ENCODE peak calls at places on chromosomes 6 and 20, in six cellular contexts. K is AG09319, N is astrocyte of the cerebellum, O is neural crest cell, L is tibial artery, A is GM10248. V is an unnamed sample.

GRCh38 chr6:137874204-137875001 is 7.3 kb downstream of the TNFAIP3 start:
- DNase-seq in K (no peak), N (no peak), O (no peak), L (no peak), A (no peak), V (no peak)

GRCh38 chr6:64280569-64280968 is 645.0 kb downstream of the PHF3 start:
- DNase-seq in K (no peak), N (peak; percentile 59), O (peak; percentile 11), L (no peak), A (no peak), V (peak; percentile 52)

GRCh38 chr6:11067348-11067747 is 23.2 kb upstream of the ELOVL2 start:
- DNase-seq in K (no peak), N (no peak), O (no peak), L (no peak), A (no peak), V (peak; percentile 96)

GRCh38 chr6:134026597-134026996 is 25.8 kb downstream of the SLC2A12 start:
- DNase-seq in K (no peak), N (no peak), O (no peak), L (no peak), A (no peak), V (no peak)

GRCh38 chr20:38165089-38165965 is at the start of gene TGM2:
- DNase-seq in K (no peak), N (no peak), O (peak; percentile 49), L (peak; percentile 71), A (peak; percentile 89), V (peak; percentile 7)

GRCh38 chr6:39654121-39654520 is 71.1 kb downstream of the KIF6 start:
- DNase-seq in K (no peak), N (no peak), O (no peak), L (no peak), A (no peak), V (no peak)

GRCh38 chr6:149929422-149929821 is 6.5 kb upstream of the RAET1G start:
- DNase-seq in K (no peak), N (no peak), O (no peak), L (no peak), A (no peak), V (no peak)

GRCh38 chr20:50455656-50456451 is 54.3 kb upstream of the PTPN1 start:
- DNase-seq in K (no peak), N (no peak), O (no peak), L (peak; percentile 36), A (no peak), V (no peak)

GRCh38 chr6:111520519-111520918 is 37.5 kb upstream of the REV3L start:
- DNase-seq in K (no peak), N (no peak), O (no peak), L (no peak), A (no peak), V (no peak)

GRCh38 chr6:44037847-44038542 is 89.3 kb downstream of the MRPL14 start:
- DNase-seq in K (no peak), N (no peak), O (no peak), L (peak; percentile 15), A (no peak), V (no peak)

GRCh38 chr6:73030257-73030656 is 195.0 kb downstream of the KHDC1L start:
- DNase-seq in K (no peak), N (no peak), O (no peak), L (no peak), A (peak; percentile 12), V (no peak)

GRCh38 chr6:20400476-20401402 is 940 bp upstream of the E2F3 start:
- DNase-seq in K (no peak), N (no peak), O (peak; percentile 15), L (peak; percentile 65), A (peak; percentile 21), V (no peak)

GRCh38 chr20:4104842-4105241 is 89.5 kb upstream of the RNF24 start:
- DNase-seq in K (no peak), N (no peak), O (no peak), L (no peak), A (no peak), V (no peak)

GRCh38 chr20:33091693-33092092 is 12.2 kb downstream of the BPIFB4 start:
- DNase-seq in K (no peak), N (no peak), O (no peak), L (no peak), A (no peak), V (no peak)

GRCh38 chr20:2825770-2826169 is 9.6 kb downstream of the TMEM239 start:
- DNase-seq in K (no peak), N (no peak), O (no peak), L (no peak), A (no peak), V (no peak)

GRCh38 chr20:346640-347316 is at the start of gene NRSN2:
- DNase-seq in K (no peak), N (no peak), O (peak; percentile 56), L (peak; percentile 61), A (peak; percentile 86), V (no peak)

GRCh38 chr6:35706468-35706867 is 17.8 kb upstream of the FKBP5 start:
- DNase-seq in K (no peak), N (no peak), O (no peak), L (no peak), A (no peak), V (no peak)

GRCh38 chr6:137518584-137518983 is 24.4 kb upstream of the OLIG3 start:
- DNase-seq in K (no peak), N (no peak), O (no peak), L (no peak), A (no peak), V (no peak)

GRCh38 chr6:135919026-135919425 is 67.5 kb downstream of the PDE7B start:
- DNase-seq in K (no peak), N (no peak), O (no peak), L (no peak), A (no peak), V (no peak)

GRCh38 chr6:150979826-150980225 is 114.3 kb downstream of the MTHFD1L start:
- DNase-seq in K (no peak), N (no peak), O (no peak), L (no peak), A (no peak), V (no peak)

GRCh38 chr6:155004576-155005345 is 9.6 kb downstream of the TIAM2 start:
- DNase-seq in K (no peak), N (no peak), O (no peak), L (no peak), A (no peak), V (no peak)

DNA sequence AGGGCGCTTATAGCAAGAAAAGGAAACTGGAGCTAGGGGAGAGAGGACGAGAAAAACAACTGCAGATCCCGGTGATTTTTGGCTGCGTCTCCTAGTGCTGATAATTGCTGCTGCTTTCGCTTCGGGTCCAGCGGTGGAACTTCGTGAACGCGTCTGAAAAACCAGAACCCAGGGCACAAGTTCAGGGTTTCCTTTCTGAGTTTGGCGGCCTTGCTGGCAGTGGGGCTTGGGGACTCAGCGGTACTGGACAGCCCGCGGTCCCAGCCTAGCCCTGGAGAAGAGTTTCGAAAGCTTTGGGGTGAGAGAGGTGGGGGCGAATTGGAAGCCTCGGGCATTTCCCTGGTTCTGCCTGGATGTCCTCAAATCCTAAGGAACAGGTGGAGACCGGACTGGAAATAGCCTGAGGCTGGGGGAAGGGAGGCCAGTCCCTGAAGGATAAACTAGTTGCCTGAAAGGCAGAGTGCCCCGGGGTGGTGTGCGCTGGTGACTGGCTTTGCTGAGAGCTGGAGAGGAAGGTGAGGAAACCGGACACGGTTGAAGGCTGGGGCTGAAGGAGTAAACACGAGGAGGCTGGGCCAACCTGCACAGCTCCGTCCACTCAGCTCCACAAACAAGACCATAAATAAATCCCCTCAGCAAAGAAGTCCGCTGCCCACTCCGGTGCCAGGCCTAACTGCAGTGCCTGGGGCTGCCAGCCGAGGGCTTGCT is 857 bp downstream of the GMPR start:
- DNase-seq in K (no peak), N (no peak), O (no peak), L (peak; percentile 60), A (no peak), V (no peak)
- TF ChIP-seq CTCF in K (peak; percentile 31), N (peak; percentile 56), O (no peak), L (peak; percentile 77), A (no peak), V (no peak)

DNA sequence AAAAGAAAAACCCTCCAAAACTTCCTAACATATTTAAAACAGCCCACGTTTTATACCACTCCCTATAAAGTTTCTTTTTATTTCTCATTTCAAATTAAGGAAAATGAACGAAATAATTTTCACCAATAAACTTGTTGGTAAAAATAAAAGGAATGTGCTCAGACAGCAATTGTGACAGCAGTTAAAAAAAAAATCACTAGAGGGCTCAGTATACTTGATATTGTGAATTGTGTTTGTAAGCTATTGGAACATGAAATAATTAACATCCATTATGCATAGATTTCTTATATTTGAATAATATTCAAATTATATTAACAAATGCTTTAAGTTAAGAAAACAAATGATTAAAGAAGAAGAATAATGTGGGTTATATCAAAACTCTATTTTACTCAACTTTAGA is 105.5 kb downstream of the ASCC3 start:
- DNase-seq in K (no peak), N (no peak), O (no peak), L (no peak), A (no peak), V (no peak)
- TF ChIP-seq CTCF in K (peak; percentile 5), N (no peak), O (no peak), L (no peak), A (no peak), V (peak; percentile 52)

GRCh38 chr6:109783245-109783990 is 92.3 kb downstream of the FIG4 start:
- DNase-seq in K (no peak), N (no peak), O (no peak), L (no peak), A (no peak), V (no peak)
- TF ChIP-seq CTCF in K (no peak), N (peak; percentile 27), O (peak; percentile 25), L (no peak), A (no peak), V (peak; percentile 16)

GRCh38 chr20:16573011-16573965 is at the start of gene KIF16B:
- DNase-seq in K (peak; percentile 69), N (peak; percentile 66), O (peak; percentile 96), L (peak; percentile 90), A (peak; percentile 84), V (peak; percentile 64)
- TF ChIP-seq CTCF in K (no peak), N (peak; percentile 7), O (peak; percentile 29), L (no peak), A (no peak), V (no peak)